ENCODE peak calls at places on chromosomes 2 and 18, in ten cellular contexts. P is H9; A is OCI-LY7; K is lower lobe of right lung; Y is fibroblast of lung; M is A549; Z is CD8-positive, alpha-beta memory T cell; X is CD4-positive, CD25-positive, alpha-beta regulatory T cell; S is heart left ventricle; L is iPS DF 6.9. T is an unnamed sample.
A peak's percentile ranks its signal among the peaks of the same experiment; 100 is the strongest.

GRCh38 chr2:142445542-142445941 is 314.7 kb upstream of the LRP1B start:
- DNase-seq in S (no peak), Y (no peak), K (no peak), M (no peak), L (no peak), X (no peak), A (no peak), Z (no peak), P (no peak), T (no peak)

GRCh38 chr18:46324556-46324955 is 220.4 kb downstream of the HAUS1 start:
- DNase-seq in P (no peak), Z (no peak), A (peak; percentile 39), K (no peak), L (no peak), S (no peak), X (no peak), Y (peak; percentile 69), M (peak; percentile 43), T (peak; percentile 63)

GRCh38 chr18:3726241-3726951 is 276.4 kb downstream of the TGIF1 start:
- DNase-seq in A (peak; percentile 30), X (no peak), K (no peak), M (no peak), Z (no peak), P (no peak), Y (no peak), L (no peak), S (no peak), T (no peak)

GRCh38 chr2:42105330-42106256 is 57.8 kb downstream of the PKDCC start:
- DNase-seq in M (no peak), P (no peak), Y (peak; percentile 28), X (peak; percentile 95), S (peak; percentile 65), K (peak; percentile 79), L (no peak), Z (peak; percentile 90), A (peak; percentile 86), T (no peak)

GRCh38 chr18:7789853-7790552 is 222.9 kb downstream of the PTPRM start:
- DNase-seq in K (no peak), X (no peak), L (peak; percentile 48), P (peak; percentile 65), Z (no peak), S (no peak), M (peak; percentile 33), A (no peak), Y (peak; percentile 63), T (peak; percentile 42)

GRCh38 chr2:224039770-224040088 is 643 bp upstream of the SERPINE2 start:
- DNase-seq in Y (no peak), Z (no peak), X (no peak), M (no peak), P (peak; percentile 72), A (no peak), S (no peak), K (no peak), L (no peak), T (no peak)

GRCh38 chr18:67525328-67526110 is 9.0 kb upstream of the DSEL start:
- DNase-seq in X (no peak), S (peak; percentile 62), Y (peak; percentile 99), Z (no peak), M (peak; percentile 14), L (peak; percentile 16), A (no peak), P (no peak), K (peak; percentile 41), T (no peak)

GRCh38 chr2:212311807-212312404 is 226.7 kb downstream of the ERBB4 start:
- DNase-seq in L (no peak), Z (no peak), K (no peak), P (no peak), S (no peak), Y (no peak), X (no peak), A (no peak), M (no peak), T (no peak)

GRCh38 chr18:61948196-61948800 is 55.5 kb upstream of the RNF152 start:
- DNase-seq in K (no peak), L (no peak), P (no peak), X (no peak), Y (peak; percentile 20), A (no peak), S (no peak), Z (no peak), M (no peak), T (no peak)

GRCh38 chr18:24398515-24398914 is 891 bp upstream of the OSBPL1A start:
- DNase-seq in X (no peak), S (no peak), A (no peak), L (no peak), M (no peak), Z (no peak), K (no peak), Y (peak; percentile 29), P (peak; percentile 48), T (no peak)

GRCh38 chr2:241066893-241067341 is 35.2 kb downstream of the MTERF4 start:
- DNase-seq in Z (no peak), M (no peak), Y (no peak), P (peak; percentile 71), A (no peak), S (no peak), X (no peak), L (no peak), K (no peak), T (no peak)

GRCh38 chr2:14806567-14807077 is 174.1 kb downstream of the LRATD1 start:
- DNase-seq in A (no peak), Z (no peak), S (no peak), K (no peak), P (no peak), L (no peak), M (no peak), Y (no peak), X (no peak), T (no peak)

GRCh38 chr2:96163768-96164429 is 18.7 kb upstream of the DUSP2 start:
- DNase-seq in X (peak; percentile 86), L (no peak), Y (no peak), M (no peak), A (peak; percentile 95), Z (peak; percentile 90), P (no peak), S (no peak), K (no peak), T (no peak)
- H3K27ac ChIP-seq in X (peak overlapping the region; percentile 87), L (no peak overlapping the region), Y (no peak overlapping the region), M (no peak overlapping the region), A (peak overlapping the region; percentile 99), Z (peak overlapping the region; percentile 80), P (no peak overlapping the region), S (no peak overlapping the region), K (peak overlapping the region; percentile 41), T (no peak overlapping the region)

GRCh38 chr2:28345619-28346018 is 47.0 kb upstream of the FOSL2 start:
- DNase-seq in K (peak; percentile 42), S (no peak), X (no peak), L (no peak), Y (no peak), M (no peak), P (no peak), A (no peak), Z (no peak), T (no peak)
- H3K4me1 ChIP-seq in K (peaks cover 29% of the 10 kb centered on the region), S (peaks cover 9% of the 10 kb centered on the region), X (peaks cover 26% of the 10 kb centered on the region), L (no peaks in the 10 kb centered on the region), Y (peaks cover 17% of the 10 kb centered on the region), M (peaks cover 27% of the 10 kb centered on the region), P (no peaks in the 10 kb centered on the region), A (no peaks in the 10 kb centered on the region), Z (peaks cover 31% of the 10 kb centered on the region), T (no peaks in the 10 kb centered on the region)

GRCh38 chr2:6841537-6842287 is 24.0 kb downstream of the CMPK2 start:
- DNase-seq in M (no peak), A (no peak), Y (no peak), L (no peak), K (no peak), X (no peak), S (no peak), Z (no peak), P (no peak), T (no peak)
- H3K9me3 ChIP-seq in M (peaks cover 23% of the 10 kb centered on the region), A (peaks cover 29% of the 10 kb centered on the region), Y (no peaks in the 10 kb centered on the region), L (peaks cover 6% of the 10 kb centered on the region), K (peaks cover 55% of the 10 kb centered on the region), X (peaks cover 39% of the 10 kb centered on the region), S (no peaks in the 10 kb centered on the region), Z (peaks cover 37% of the 10 kb centered on the region), P (peaks cover 41% of the 10 kb centered on the region), T (peaks cover 27% of the 10 kb centered on the region)

GRCh38 chr2:137969876-137970275 is 5.6 kb downstream of the HNMT start:
- DNase-seq in X (no peak), P (no peak), Y (no peak), K (no peak), S (no peak), M (no peak), Z (no peak), A (no peak), L (no peak), T (no peak)

GRCh38 chr2:137969418-137969765 is 5.1 kb downstream of the HNMT start:
- DNase-seq in P (no peak), Y (peak; percentile 98), M (no peak), L (no peak), Z (no peak), A (no peak), X (no peak), S (peak; percentile 43), K (no peak), T (no peak)

GRCh38 chr2:137966043-137966442 is 1.8 kb downstream of the HNMT start:
- DNase-seq in Z (no peak), Y (no peak), A (no peak), L (no peak), M (no peak), S (no peak), P (no peak), K (no peak), X (no peak), T (no peak)

GRCh38 chr2:137967042-137967441 is 2.8 kb downstream of the HNMT start:
- DNase-seq in Y (no peak), A (no peak), Z (no peak), K (no peak), S (no peak), X (no peak), P (no peak), M (no peak), L (no peak), T (no peak)

GRCh38 chr2:137968477-137969417 is 4.5 kb downstream of the HNMT start:
- DNase-seq in P (no peak), K (no peak), X (no peak), Z (no peak), S (no peak), L (no peak), Y (no peak), M (no peak), A (no peak), T (no peak)
- H3K27ac ChIP-seq in P (no peak overlapping the region), K (peak overlapping the region; percentile 58), X (no peak overlapping the region), Z (no peak overlapping the region), S (peak overlapping the region; percentile 36), L (no peak overlapping the region), Y (peak overlapping the region; percentile 5), M (peak overlapping the region; percentile 32), A (no peak overlapping the region), T (no peak overlapping the region)

DNA sequence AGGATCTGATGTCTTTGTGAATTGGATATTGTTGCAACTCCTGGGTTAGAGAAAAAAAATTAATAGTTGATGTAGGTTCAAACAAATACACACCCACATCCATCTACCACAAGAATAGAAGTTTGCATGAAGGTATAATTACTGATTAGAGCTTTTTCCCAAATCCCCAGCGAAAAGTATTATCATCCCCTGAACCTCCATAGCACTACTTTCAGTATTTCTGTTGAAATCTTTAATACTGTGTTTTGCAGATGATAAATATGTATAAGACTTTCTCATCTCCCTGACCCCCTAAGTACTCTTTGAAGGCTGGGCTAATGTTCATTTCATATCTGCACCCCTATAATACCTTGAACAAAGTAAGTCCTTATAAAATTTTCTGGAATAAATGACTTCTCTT is 6.4 kb downstream of the FN1 start:
- DNase-seq in S (no peak), P (no peak), A (no peak), L (no peak), M (no peak), X (no peak), Y (peak; percentile 27), K (no peak), Z (no peak), T (no peak)
- H3K4me1 ChIP-seq in S (no peaks in the 10 kb centered on the region), P (no peaks in the 10 kb centered on the region), A (no peaks in the 10 kb centered on the region), L (no peaks in the 10 kb centered on the region), M (peaks cover 41% of the 10 kb centered on the region), X (no peaks in the 10 kb centered on the region), Y (peaks cover 18% of the 10 kb centered on the region), K (peaks cover 15% of the 10 kb centered on the region), Z (no peaks in the 10 kb centered on the region), T (no peaks in the 10 kb centered on the region)